ENCODE peak calls at places on chromosomes 4 and X, in seven cellular contexts. A, E, O, C, L, R and K are unnamed samples.

GRCh38 chr4:187491959-187492358 is 503.6 kb upstream of the ZFP42 start:
- DNase-seq in A (no peak), E (no peak), O (no peak), C (no peak), L (no peak), R (no peak), K (no peak)

GRCh38 chr4:77777135-77777777 is 41.9 kb downstream of the CNOT6L start:
- DNase-seq in A (no peak), E (no peak), O (no peak), C (no peak), L (no peak), R (no peak), K (no peak)

GRCh38 chr4:186844059-186844681 is 120.5 kb upstream of the FAT1 start:
- DNase-seq in A (no peak), E (no peak), O (no peak), C (no peak), L (no peak), R (peak; percentile 14), K (no peak)

GRCh38 chrX:5068550-5068949 is 1160.1 kb downstream of the NLGN4X start:
- DNase-seq in A (no peak), E (no peak), O (no peak), C (no peak), L (no peak), R (no peak), K (no peak)

GRCh38 chrX:22365460-22365859 is 92.7 kb downstream of the CBLL2 start:
- DNase-seq in A (no peak), E (no peak), O (no peak), C (no peak), L (no peak), R (no peak), K (no peak)

GRCh38 chrX:19342331-19342906 is 1.3 kb upstream of the PDHA1 start:
- DNase-seq in A (no peak), E (no peak), O (no peak), C (no peak), L (peak; percentile 47), R (no peak), K (no peak)

GRCh38 chr4:38574559-38575333 is 89.3 kb upstream of the KLF3 start:
- DNase-seq in A (no peak), E (no peak), O (peak; percentile 13), C (no peak), L (peak; percentile 98), R (no peak), K (no peak)

GRCh38 chrX:105190252-105190853 is 30.1 kb downstream of the TEX13A start:
- DNase-seq in A (no peak), E (no peak), O (no peak), C (peak; percentile 27), L (peak; percentile 55), R (no peak), K (peak; percentile 34)

GRCh38 chrX:130118396-130118795 is 8.1 kb upstream of the ELF4 start:
- DNase-seq in A (no peak), E (no peak), O (no peak), C (no peak), L (peak; percentile 58), R (no peak), K (peak; percentile 44)

GRCh38 chr4:107034091-107034698 is 1.9 kb downstream of the DKK2 start:
- DNase-seq in A (peak; percentile 7), E (peak; percentile 28), O (peak; percentile 21), C (peak; percentile 62), L (peak; percentile 61), R (peak; percentile 9), K (peak; percentile 16)

GRCh38 chrX:9352683-9353430 is 112.0 kb upstream of the TBL1X start:
- DNase-seq in A (no peak), E (peak; percentile 51), O (no peak), C (no peak), L (no peak), R (no peak), K (peak; percentile 78)

GRCh38 chr4:77201343-77201742 is 44.3 kb downstream of the CCNG2 start:
- DNase-seq in A (no peak), E (no peak), O (no peak), C (no peak), L (no peak), R (no peak), K (no peak)

GRCh38 chrX:17738002-17738713 is 865 bp downstream of the SCML1 start:
- DNase-seq in A (peak; percentile 54), E (peak; percentile 43), O (peak; percentile 6), C (peak; percentile 16), L (peak; percentile 69), R (peak; percentile 24), K (peak; percentile 55)

GRCh38 chrX:123223859-123224258 is 39.8 kb downstream of the GRIA3 start:
- DNase-seq in A (no peak), E (no peak), O (no peak), C (no peak), L (no peak), R (no peak), K (no peak)

GRCh38 chr4:185797596-185797995 is 14.4 kb downstream of the SORBS2 start:
- DNase-seq in A (no peak), E (no peak), O (no peak), C (no peak), L (no peak), R (no peak), K (no peak)

GRCh38 chr4:39025552-39026085 is 6.6 kb downstream of the TMEM156 start:
- DNase-seq in A (no peak), E (no peak), O (no peak), C (no peak), L (no peak), R (no peak), K (no peak)

GRCh38 chr4:79678472-79679202 is 270.6 kb upstream of the GK2 start:
- DNase-seq in A (no peak), E (no peak), O (no peak), C (no peak), L (no peak), R (no peak), K (no peak)

GRCh38 chr4:158315706-158316105 is 105.4 kb downstream of the TMEM144 start:
- DNase-seq in A (no peak), E (no peak), O (no peak), C (no peak), L (no peak), R (no peak), K (no peak)

GRCh38 chr4:145609494-145610427 is 9.4 kb upstream of the MMAA start:
- DNase-seq in A (peak; percentile 72), E (peak; percentile 57), O (peak; percentile 6), C (peak; percentile 53), L (peak; percentile 74), R (peak; percentile 32), K (peak; percentile 87)

GRCh38 chr4:87317527-87317926 is 5.2 kb downstream of the HSD17B13 start:
- DNase-seq in A (no peak), E (no peak), O (no peak), C (no peak), L (peak; percentile 8), R (no peak), K (no peak)

GRCh38 chrX:40097492-40098263 is at the start of gene BCOR:
- DNase-seq in A (peak; percentile 81), E (no peak), O (peak; percentile 61), C (peak; percentile 66), L (peak; percentile 90), R (peak; percentile 82), K (peak; percentile 77)

GRCh38 chrX:139783959-139784358 is 76.0 kb upstream of the MCF2 start:
- DNase-seq in A (no peak), E (no peak), O (no peak), C (no peak), L (no peak), R (no peak), K (no peak)

GRCh38 chrX:132836471-132836870 is 122.0 kb downstream of the HS6ST2 start:
- DNase-seq in A (no peak), E (no peak), O (no peak), C (no peak), L (no peak), R (no peak), K (no peak)

GRCh38 chr4:73068496-73069337 is 799 bp downstream of the COX18 start:
- DNase-seq in A (peak; percentile 84), E (no peak), O (no peak), C (no peak), L (peak; percentile 65), R (no peak), K (peak; percentile 34)

GRCh38 chrX:115017455-115017854 is at the start of gene IL13RA2:
- DNase-seq in A (no peak), E (no peak), O (no peak), C (no peak), L (peak; percentile 53), R (no peak), K (no peak)

GRCh38 chr4:10554694-10555093 is 97.5 kb upstream of the ZNF518B start:
- DNase-seq in A (peak; percentile 59), E (peak; percentile 44), O (no peak), C (peak; percentile 45), L (peak; percentile 87), R (peak; percentile 16), K (peak; percentile 65)

GRCh38 chr4:177728361-177729152 is 286.3 kb upstream of the AGA start:
- DNase-seq in A (no peak), E (no peak), O (no peak), C (no peak), L (peak; percentile 86), R (no peak), K (no peak)

GRCh38 chrX:110321670-110322069 is 3.8 kb upstream of the AMMECR1 start:
- DNase-seq in A (no peak), E (no peak), O (no peak), C (no peak), L (no peak), R (no peak), K (no peak)